ENCODE peak calls at places on chromosomes 2 and 18, in five cellular contexts. V is CD4-positive, alpha-beta T cell; O is GDM1; N is kidney glomerular epithelial cell; G is activated CD4-positive, CD25-positive, alpha-beta regulatory T cell. F is an unnamed sample.

GRCh38 chr2:27714851-27715291 is 51.2 kb downstream of the SLC4A1AP start:
- DNase-seq in N (no peak), O (no peak), G (no peak), V (no peak), F (no peak)

GRCh38 chr2:222291485-222291841 is 7.3 kb downstream of the PAX3 start:
- DNase-seq in N (no peak), G (no peak), O (no peak), V (no peak), F (no peak)

GRCh38 chr2:84302513-84303412 is 156.3 kb downstream of the SUCLG1 start:
- DNase-seq in V (no peak), O (peak; percentile 25), G (no peak), N (peak; percentile 15), F (no peak)

GRCh38 chr2:218063541-218064295 is 5.3 kb upstream of the RUFY4 start:
- DNase-seq in G (no peak), N (no peak), O (no peak), V (no peak), F (no peak)

GRCh38 chr2:88656690-88657089 is 29.4 kb upstream of the EIF2AK3 start:
- DNase-seq in G (no peak), N (no peak), O (no peak), V (no peak), F (no peak)

GRCh38 chr2:211248841-211249240 is 692.4 kb downstream of the CPS1 start:
- DNase-seq in O (no peak), V (no peak), N (no peak), G (no peak), F (no peak)

GRCh38 chr2:43387092-43388062 is 161.0 kb upstream of the ZFP36L2 start:
- DNase-seq in G (no peak), O (no peak), N (no peak), V (no peak), F (no peak)

GRCh38 chr2:66915237-66915636 is 480.3 kb downstream of the MEIS1 start:
- DNase-seq in N (no peak), O (no peak), V (no peak), G (no peak), F (no peak)

GRCh38 chr2:149733936-149734685 is 146.5 kb upstream of the MMADHC start:
- DNase-seq in G (no peak), N (peak; percentile 75), O (no peak), V (no peak), F (no peak)

GRCh38 chr2:160308915-160309314 is 108.8 kb upstream of the ITGB6 start:
- DNase-seq in V (no peak), N (peak; percentile 74), G (no peak), O (no peak), F (no peak)

GRCh38 chr2:179787601-179788000 is 73.8 kb downstream of the ZNF385B start:
- DNase-seq in O (no peak), N (no peak), V (no peak), G (no peak), F (no peak)

GRCh38 chr18:79915161-79916127 is 36.0 kb downstream of the SLC66A2 start:
- DNase-seq in G (no peak), V (no peak), O (no peak), N (no peak), F (no peak)

GRCh38 chr18:48740068-48740440 is 201.2 kb downstream of the CTIF start:
- DNase-seq in G (no peak), O (no peak), V (no peak), N (no peak), F (no peak)

GRCh38 chr18:35968278-35968880 is 4.1 kb upstream of the RMP24 start:
- DNase-seq in G (no peak), V (no peak), O (no peak), N (no peak), F (no peak)

GRCh38 chr2:226329180-226329579 is 470.4 kb downstream of the IRS1 start:
- DNase-seq in G (no peak), N (no peak), O (no peak), V (no peak), F (no peak)

GRCh38 chr2:219798430-219798829 is 171.0 kb downstream of the SLC4A3 start:
- DNase-seq in O (no peak), G (no peak), N (no peak), V (no peak), F (no peak)

GRCh38 chr2:210963386-210963785 is 407.0 kb downstream of the CPS1 start:
- DNase-seq in N (no peak), O (no peak), V (no peak), G (no peak), F (no peak)

GRCh38 chr18:9924371-9924943 is 10.6 kb downstream of the VAPA start:
- DNase-seq in V (no peak), O (no peak), N (no peak), G (no peak), F (no peak)

GRCh38 chr18:45678850-45679249 is 45.1 kb upstream of the SLC14A1 start:
- DNase-seq in N (no peak), O (no peak), V (no peak), G (no peak), F (no peak)

GRCh38 chr18:78805840-78806239 is 173.8 kb upstream of the SALL3 start:
- DNase-seq in N (no peak), O (no peak), V (no peak), G (no peak), F (no peak)

GRCh38 chr2:221337957-221338685 is 234.0 kb downstream of the EPHA4 start:
- DNase-seq in N (peak; percentile 76), G (no peak), V (no peak), O (no peak), F (no peak)

GRCh38 chr2:55029098-55029497 is 21.2 kb downstream of the RTN4 start:
- DNase-seq in O (no peak), N (no peak), V (no peak), G (no peak), F (no peak)

GRCh38 chr2:120854766-120855530 is 119.3 kb downstream of the GLI2 start:
- DNase-seq in N (no peak), O (no peak), G (no peak), V (no peak), F (peak; percentile 55)

GRCh38 chr2:238169021-238169707 is 10.4 kb downstream of the ERFE start:
- DNase-seq in V (no peak), G (no peak), N (peak; percentile 93), O (no peak), F (peak; percentile 47)

GRCh38 chr2:285506-285905 is 2.4 kb downstream of the ALKAL2 start:
- DNase-seq in N (peak; percentile 81), O (no peak), V (no peak), G (no peak), F (no peak)

GRCh38 chr2:154193246-154193645 is 321.5 kb downstream of the GALNT13 start:
- DNase-seq in N (no peak), G (no peak), O (no peak), V (no peak), F (no peak)

GRCh38 chr2:202066850-202067249 is 6.2 kb upstream of the KIAA2012 start:
- DNase-seq in G (no peak), N (no peak), V (no peak), O (no peak), F (no peak)

GRCh38 chr18:8791171-8791651 is 85.9 kb downstream of the MTCL1 start:
- DNase-seq in O (no peak), N (no peak), V (no peak), G (no peak), F (no peak)

GRCh38 chr18:59994357-59994756 is 94.6 kb downstream of the PMAIP1 start:
- DNase-seq in O (no peak), V (no peak), N (no peak), G (no peak), F (no peak)

GRCh38 chr2:225465827-225466226 is 66.3 kb downstream of the NYAP2 start:
- DNase-seq in N (no peak), O (no peak), V (no peak), G (no peak), F (no peak)

F was measured in natural killer cell treated with Interleukin-12 subunit alpha and Interleukin-12 subunit beta and Interleukin-15 and Interleukin-18, amount 100 ng/mL, for 72 hours.